ENCODE peak calls at places on chromosomes 12 and 14, in six cellular contexts. A, O, F, Y, G and P are unnamed samples.
A peak's percentile ranks its signal among the peaks of the same experiment; 100 is the strongest.

GRCh38 chr12:130807309-130807708 is 31.7 kb downstream of the STX2 start:
- DNase-seq in A (no peak), O (no peak), F (no peak), Y (no peak), G (no peak), P (no peak)

GRCh38 chr12:16350682-16351081 is 3.2 kb downstream of the MGST1 start:
- DNase-seq in A (peak; percentile 33), O (no peak), F (peak; percentile 42), Y (peak; percentile 93), G (no peak), P (peak; percentile 97)

GRCh38 chr12:112418248-112418595 is 525 bp upstream of the PTPN11 start:
- DNase-seq in A (peak; percentile 18), O (no peak), F (no peak), Y (no peak), G (no peak), P (no peak)

GRCh38 chr14:33765251-33765650 is 185.6 kb downstream of the EGLN3 start:
- DNase-seq in A (no peak), O (no peak), F (peak; percentile 27), Y (no peak), G (no peak), P (peak; percentile 83)

GRCh38 chr12:120235369-120236123 is 30.0 kb downstream of the PXN start:
- DNase-seq in A (no peak), O (no peak), F (no peak), Y (no peak), G (no peak), P (no peak)

GRCh38 chr12:117790948-117791347 is 177.8 kb downstream of the KSR2 start:
- DNase-seq in A (no peak), O (no peak), F (no peak), Y (no peak), G (no peak), P (no peak)

GRCh38 chr14:88203289-88203688 is 119.8 kb downstream of the KCNK10 start:
- DNase-seq in A (no peak), O (no peak), F (no peak), Y (no peak), G (no peak), P (no peak)

GRCh38 chr14:99731536-99732435 is 47.7 kb downstream of the CYP46A1 start:
- DNase-seq in A (peak; percentile 12), O (no peak), F (peak; percentile 13), Y (no peak), G (no peak), P (no peak)

GRCh38 chr14:59869381-59870255 is 958 bp downstream of the RTN1 start:
- DNase-seq in A (no peak), O (no peak), F (no peak), Y (no peak), G (no peak), P (no peak)

GRCh38 chr14:72864712-72865365 is 29.1 kb downstream of the DPF3 start:
- DNase-seq in A (no peak), O (no peak), F (no peak), Y (no peak), G (no peak), P (peak; percentile 64)

GRCh38 chr12:73612571-73612970 is 925.1 kb upstream of the ATXN7L3B start:
- DNase-seq in A (no peak), O (no peak), F (no peak), Y (no peak), G (no peak), P (no peak)

GRCh38 chr14:96925422-96925821 is 128.2 kb downstream of the VRK1 start:
- DNase-seq in A (no peak), O (no peak), F (no peak), Y (no peak), G (no peak), P (no peak)

GRCh38 chr12:53737951-53738833 is 10.9 kb upstream of the CALCOCO1 start:
- DNase-seq in A (no peak), O (peak; percentile 36), F (no peak), Y (no peak), G (peak; percentile 55), P (no peak)

GRCh38 chr12:57096099-57096572 is 7.2 kb downstream of the NAB2 start:
- DNase-seq in A (no peak), O (peak; percentile 59), F (no peak), Y (no peak), G (no peak), P (no peak)

GRCh38 chr12:48980953-48981756 is 3.0 kb downstream of the WNT1 start:
- DNase-seq in A (no peak), O (no peak), F (peak; percentile 35), Y (no peak), G (peak; percentile 47), P (no peak)

GRCh38 chr12:8078916-8079315 is 3.2 kb upstream of the NECAP1 start:
- DNase-seq in A (no peak), O (no peak), F (no peak), Y (no peak), G (no peak), P (no peak)

GRCh38 chr12:59077153-59077930 is 157.0 kb upstream of the LRIG3 start:
- DNase-seq in A (no peak), O (no peak), F (peak; percentile 29), Y (peak; percentile 5), G (no peak), P (peak; percentile 69)

GRCh38 chr12:82176761-82177490 is 181.3 kb downstream of the CCDC59 start:
- DNase-seq in A (no peak), O (peak; percentile 6), F (no peak), Y (no peak), G (no peak), P (no peak)

GRCh38 chr12:124433147-124433874 is 134.1 kb downstream of the NCOR2 start:
- DNase-seq in A (no peak), O (no peak), F (peak; percentile 75), Y (no peak), G (no peak), P (no peak)

GRCh38 chr12:116066381-116067230 is 210.9 kb downstream of the MED13L start:
- DNase-seq in A (no peak), O (no peak), F (peak; percentile 42), Y (peak; percentile 56), G (peak; percentile 13), P (peak; percentile 61)

GRCh38 chr12:124637586-124637985 is 70.2 kb upstream of the NCOR2 start:
- DNase-seq in A (no peak), O (no peak), F (no peak), Y (peak; percentile 33), G (no peak), P (no peak)

GRCh38 chr12:4821000-4821399 is 88.7 kb upstream of the KCNA1 start:
- DNase-seq in A (no peak), O (no peak), F (no peak), Y (no peak), G (no peak), P (no peak)

GRCh38 chr14:85252011-85252410 is 277.9 kb upstream of the FLRT2 start:
- DNase-seq in A (no peak), O (no peak), F (no peak), Y (peak; percentile 29), G (no peak), P (peak; percentile 62)

GRCh38 chr12:5262450-5262849 is 169.5 kb upstream of the NTF3 start:
- DNase-seq in A (no peak), O (no peak), F (no peak), Y (peak; percentile 93), G (no peak), P (no peak)

GRCh38 chr12:57273516-57273915 is 22.5 kb upstream of the STAC3 start:
- DNase-seq in A (no peak), O (no peak), F (no peak), Y (no peak), G (no peak), P (no peak)

GRCh38 chr14:102930753-102931579 is 8.5 kb downstream of the AMN start:
- DNase-seq in A (no peak), O (no peak), F (no peak), Y (peak; percentile 50), G (no peak), P (peak; percentile 10)

GRCh38 chr12:104575442-104575841 is 118.7 kb downstream of the CHST11 start:
- DNase-seq in A (no peak), O (no peak), F (no peak), Y (no peak), G (no peak), P (no peak)

GRCh38 chr14:54102530-54102929 is 145.9 kb upstream of the BMP4 start:
- DNase-seq in A (no peak), O (no peak), F (no peak), Y (no peak), G (no peak), P (no peak)

GRCh38 chr14:52314521-52315354 is 626 bp downstream of the PTGER2 start:
- DNase-seq in A (peak; percentile 36), O (no peak), F (peak; percentile 34), Y (peak; percentile 30), G (peak; percentile 8), P (no peak)

GRCh38 chr14:22814945-22815713 is at the start of gene SLC7A7:
- DNase-seq in A (no peak), O (no peak), F (no peak), Y (no peak), G (no peak), P (peak; percentile 56)

GRCh38 chr12:30417697-30418231 is 277.9 kb downstream of the IPO8 start:
- DNase-seq in A (no peak), O (no peak), F (no peak), Y (peak; percentile 54), G (no peak), P (peak; percentile 87)

GRCh38 chr14:65258391-65258790 is 154.1 kb upstream of the FUT8 start:
- DNase-seq in A (no peak), O (no peak), F (no peak), Y (peak; percentile 74), G (no peak), P (peak; percentile 91)

GRCh38 chr14:101713641-101714349 is 47.7 kb upstream of the PPP2R5C start:
- DNase-seq in A (peak; percentile 7), O (no peak), F (no peak), Y (no peak), G (peak; percentile 65), P (no peak)

GRCh38 chr14:61589691-61590521 is 105.4 kb upstream of the HIF1A start:
- DNase-seq in A (no peak), O (no peak), F (no peak), Y (no peak), G (no peak), P (no peak)

GRCh38 chr14:105519946-105520698 is 6.3 kb upstream of the TMEM121 start:
- DNase-seq in A (no peak), O (no peak), F (no peak), Y (no peak), G (no peak), P (no peak)